ENCODE peak calls at places on chromosomes 1 and 21, in eight cellular contexts. One of them, this sample, is unnamed.
A peak's percentile ranks its signal among the peaks of the same experiment; 100 is the strongest.

GRCh38 chr1:172938676-172939075 is 112.1 kb downstream of the TNFSF18 start:
- DNase-seq in adipocyte: peak; percentile 72
- DNase-seq in Karpas-422: no peak
- DNase-seq in HCT116: no peak
- DNase-seq in IMR-90: peak; percentile 75
- DNase-seq in fibroblast of lung: peak; percentile 63
- DNase-seq in neural progenitor cell: no peak
- DNase-seq in NT2/D1: no peak
- DNase-seq in this sample: peak; percentile 70

GRCh38 chr1:108858541-108858940 is 1.6 kb upstream of the AKNAD1 start:
- DNase-seq in IMR-90: no peak
- DNase-seq in NT2/D1: no peak
- DNase-seq in Karpas-422: no peak
- DNase-seq in adipocyte: no peak
- DNase-seq in fibroblast of lung: no peak
- DNase-seq in neural progenitor cell: no peak
- DNase-seq in HCT116: no peak
- DNase-seq in this sample: no peak

GRCh38 chr1:1419812-1420653 is 1.0 kb downstream of the ANKRD65 start:
- DNase-seq in neural progenitor cell: peak; percentile 55
- DNase-seq in adipocyte: peak; percentile 37
- DNase-seq in IMR-90: no peak
- DNase-seq in Karpas-422: no peak
- DNase-seq in HCT116: no peak
- DNase-seq in NT2/D1: no peak
- DNase-seq in fibroblast of lung: no peak
- DNase-seq in this sample: peak; percentile 65

GRCh38 chr1:58395355-58395754 is 151.2 kb downstream of the OMA1 start:
- DNase-seq in fibroblast of lung: peak; percentile 95
- DNase-seq in adipocyte: peak; percentile 78
- DNase-seq in HCT116: peak; percentile 34
- DNase-seq in neural progenitor cell: no peak
- DNase-seq in Karpas-422: no peak
- DNase-seq in NT2/D1: peak; percentile 43
- DNase-seq in IMR-90: peak; percentile 91
- DNase-seq in this sample: peak; percentile 90

GRCh38 chr1:152179566-152179965 is 20.5 kb upstream of the RPTN start:
- DNase-seq in neural progenitor cell: no peak
- DNase-seq in HCT116: no peak
- DNase-seq in IMR-90: no peak
- DNase-seq in fibroblast of lung: no peak
- DNase-seq in NT2/D1: no peak
- DNase-seq in Karpas-422: no peak
- DNase-seq in adipocyte: no peak
- DNase-seq in this sample: peak; percentile 42

GRCh38 chr1:109979489-109980091 is 5.0 kb upstream of the AHCYL1 start:
- DNase-seq in Karpas-422: no peak
- DNase-seq in HCT116: no peak
- DNase-seq in NT2/D1: no peak
- DNase-seq in IMR-90: peak; percentile 71
- DNase-seq in neural progenitor cell: no peak
- DNase-seq in fibroblast of lung: peak; percentile 59
- DNase-seq in adipocyte: peak; percentile 55
- DNase-seq in this sample: peak; percentile 88

GRCh38 chr1:214004014-214004413 is 16.2 kb downstream of the PROX1 start:
- DNase-seq in IMR-90: no peak
- DNase-seq in HCT116: no peak
- DNase-seq in NT2/D1: no peak
- DNase-seq in neural progenitor cell: no peak
- DNase-seq in Karpas-422: no peak
- DNase-seq in fibroblast of lung: no peak
- DNase-seq in adipocyte: no peak
- DNase-seq in this sample: no peak

GRCh38 chr1:2606806-2607680 is 20.5 kb downstream of the PRXL2B start:
- DNase-seq in HCT116: no peak
- DNase-seq in neural progenitor cell: no peak
- DNase-seq in Karpas-422: no peak
- DNase-seq in adipocyte: no peak
- DNase-seq in NT2/D1: no peak
- DNase-seq in IMR-90: no peak
- DNase-seq in fibroblast of lung: no peak
- DNase-seq in this sample: no peak

GRCh38 chr1:153366261-153366660 is 8.6 kb downstream of the S100A9 start:
- DNase-seq in IMR-90: no peak
- DNase-seq in NT2/D1: no peak
- DNase-seq in HCT116: no peak
- DNase-seq in Karpas-422: no peak
- DNase-seq in adipocyte: no peak
- DNase-seq in fibroblast of lung: no peak
- DNase-seq in neural progenitor cell: no peak
- DNase-seq in this sample: no peak

GRCh38 chr1:23224721-23225648 is 7.7 kb upstream of the HTR1D start:
- DNase-seq in HCT116: no peak
- DNase-seq in neural progenitor cell: no peak
- DNase-seq in fibroblast of lung: peak; percentile 64
- DNase-seq in NT2/D1: no peak
- DNase-seq in IMR-90: peak; percentile 64
- DNase-seq in Karpas-422: no peak
- DNase-seq in adipocyte: peak; percentile 65
- DNase-seq in this sample: peak; percentile 63

GRCh38 chr1:93707956-93708355 is 26.3 kb upstream of the BCAR3 start:
- DNase-seq in NT2/D1: no peak
- DNase-seq in IMR-90: no peak
- DNase-seq in fibroblast of lung: no peak
- DNase-seq in Karpas-422: no peak
- DNase-seq in HCT116: no peak
- DNase-seq in neural progenitor cell: no peak
- DNase-seq in adipocyte: no peak
- DNase-seq in this sample: no peak

GRCh38 chr1:37892151-37893047 is 33.0 kb upstream of the MTF1 start:
- DNase-seq in IMR-90: peak; percentile 68
- DNase-seq in Karpas-422: no peak
- DNase-seq in neural progenitor cell: no peak
- DNase-seq in HCT116: no peak
- DNase-seq in NT2/D1: no peak
- DNase-seq in adipocyte: peak; percentile 71
- DNase-seq in fibroblast of lung: peak; percentile 55
- DNase-seq in this sample: peak; percentile 72

GRCh38 chr1:41698916-41699860 is 214.7 kb upstream of the EDN2 start:
- DNase-seq in HCT116: no peak
- DNase-seq in Karpas-422: no peak
- DNase-seq in fibroblast of lung: no peak
- DNase-seq in adipocyte: no peak
- DNase-seq in IMR-90: peak; percentile 62
- DNase-seq in NT2/D1: no peak
- DNase-seq in neural progenitor cell: no peak
- DNase-seq in this sample: no peak

GRCh38 chr1:210362526-210362925 is 33.8 kb downstream of the HHAT start:
- DNase-seq in fibroblast of lung: peak; percentile 77
- DNase-seq in neural progenitor cell: no peak
- DNase-seq in adipocyte: peak; percentile 25
- DNase-seq in IMR-90: peak; percentile 61
- DNase-seq in Karpas-422: peak; percentile 6
- DNase-seq in HCT116: no peak
- DNase-seq in NT2/D1: no peak
- DNase-seq in this sample: peak; percentile 55

GRCh38 chr21:44666401-44667320 is at the start of gene KRTAP12-2:
- DNase-seq in IMR-90: no peak
- DNase-seq in fibroblast of lung: no peak
- DNase-seq in HCT116: no peak
- DNase-seq in Karpas-422: no peak
- DNase-seq in adipocyte: no peak
- DNase-seq in neural progenitor cell: no peak
- DNase-seq in NT2/D1: no peak
- DNase-seq in this sample: no peak

GRCh38 chr1:69129538-69129937 is 438.2 kb upstream of the LRRC7 start:
- DNase-seq in fibroblast of lung: no peak
- DNase-seq in neural progenitor cell: peak; percentile 17
- DNase-seq in HCT116: no peak
- DNase-seq in Karpas-422: no peak
- DNase-seq in adipocyte: no peak
- DNase-seq in IMR-90: no peak
- DNase-seq in NT2/D1: no peak
- DNase-seq in this sample: no peak

DNA sequence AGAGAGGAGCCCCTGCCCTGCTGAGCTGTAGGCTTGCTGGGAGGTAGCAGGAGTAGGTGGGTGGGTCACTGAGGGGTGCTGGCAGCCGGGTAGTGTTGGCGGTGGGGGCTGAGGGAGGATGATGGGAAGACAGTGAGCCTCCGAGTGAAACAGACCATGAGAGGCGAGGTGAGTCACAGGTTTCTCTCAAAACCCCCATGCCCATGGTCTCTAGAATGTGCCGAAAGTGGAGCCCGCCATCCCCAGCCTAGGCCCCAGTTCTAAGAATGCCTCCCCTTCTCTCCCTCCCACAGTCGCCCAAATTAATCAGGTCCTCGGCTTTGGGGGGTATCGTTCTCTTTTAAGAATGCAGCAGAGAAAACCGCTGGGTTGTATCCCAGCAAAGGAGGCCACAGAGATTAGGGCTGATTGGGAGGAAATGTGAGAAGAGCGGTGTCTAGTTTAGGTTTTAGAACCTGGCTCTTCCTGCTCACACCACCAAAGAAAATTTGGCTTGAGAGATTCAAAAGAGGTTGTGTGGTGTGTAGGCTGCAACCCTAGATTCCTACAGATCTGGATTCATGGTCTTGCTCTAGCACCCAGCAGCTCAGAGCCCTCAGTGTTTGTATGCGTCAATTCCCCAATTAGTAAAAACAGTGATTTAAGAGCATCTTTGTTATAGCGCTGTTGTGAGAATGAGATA is 27.7 kb upstream of the IL19 start:
- DNase-seq in Karpas-422: no peak
- DNase-seq in adipocyte: no peak
- DNase-seq in fibroblast of lung: no peak
- DNase-seq in IMR-90: no peak
- DNase-seq in HCT116: no peak
- DNase-seq in neural progenitor cell: no peak
- DNase-seq in NT2/D1: no peak
- DNase-seq in this sample: no peak
- H3K9ac ChIP-seq in Karpas-422: no peak overlapping the region
- H3K9ac ChIP-seq in adipocyte: no peak overlapping the region
- H3K9ac ChIP-seq in fibroblast of lung: no peak overlapping the region
- H3K9ac ChIP-seq in IMR-90: no peak overlapping the region
- H3K9ac ChIP-seq in HCT116: no peak overlapping the region
- H3K9ac ChIP-seq in neural progenitor cell: no peak overlapping the region
- H3K9ac ChIP-seq in NT2/D1: no peak overlapping the region
- H3K9ac ChIP-seq in this sample: no peak overlapping the region

DNA sequence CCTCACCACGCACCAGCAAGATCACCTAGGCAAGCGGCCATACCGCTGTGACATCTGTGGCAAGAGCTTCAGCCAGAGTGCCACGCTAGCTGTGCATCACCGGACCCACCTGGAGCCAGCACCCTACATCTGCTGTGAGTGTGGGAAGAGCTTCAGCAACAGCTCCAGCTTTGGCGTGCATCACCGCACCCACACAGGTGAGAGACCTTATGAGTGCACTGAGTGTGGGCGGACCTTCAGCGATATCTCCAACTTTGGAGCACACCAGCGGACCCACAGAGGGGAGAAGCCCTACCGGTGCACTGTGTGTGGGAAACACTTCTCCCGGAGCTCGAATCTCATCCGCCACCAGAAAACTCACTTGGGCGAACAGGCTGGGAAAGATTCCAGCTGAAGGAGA is 5.0 kb downstream of the ZNF691 start:
- DNase-seq in HCT116: no peak
- DNase-seq in fibroblast of lung: no peak
- DNase-seq in adipocyte: no peak
- DNase-seq in NT2/D1: no peak
- DNase-seq in Karpas-422: no peak
- DNase-seq in neural progenitor cell: no peak
- DNase-seq in IMR-90: no peak
- DNase-seq in this sample: no peak
- H3K36me3 ChIP-seq in HCT116: peaks cover 7% of the 10 kb centered on the region
- H3K36me3 ChIP-seq in fibroblast of lung: peaks cover 6% of the 10 kb centered on the region
- H3K36me3 ChIP-seq in adipocyte: peaks cover 23% of the 10 kb centered on the region
- H3K36me3 ChIP-seq in NT2/D1: peaks cover 45% of the 10 kb centered on the region
- H3K36me3 ChIP-seq in Karpas-422: peaks cover 26% of the 10 kb centered on the region
- H3K36me3 ChIP-seq in neural progenitor cell: peaks cover 4% of the 10 kb centered on the region
- H3K36me3 ChIP-seq in IMR-90: peaks cover 15% of the 10 kb centered on the region
- H3K36me3 ChIP-seq in this sample: no peaks in the 10 kb centered on the region

GRCh38 chr1:224456637-224456953 is 22.0 kb upstream of the WDR26 start:
- DNase-seq in adipocyte: no peak
- DNase-seq in NT2/D1: no peak
- DNase-seq in HCT116: no peak
- DNase-seq in neural progenitor cell: no peak
- DNase-seq in fibroblast of lung: no peak
- DNase-seq in Karpas-422: no peak
- DNase-seq in IMR-90: no peak
- DNase-seq in this sample: no peak
- H3K9ac ChIP-seq in adipocyte: peak overlapping the region; percentile 86
- H3K9ac ChIP-seq in NT2/D1: no peak overlapping the region
- H3K9ac ChIP-seq in HCT116: no peak overlapping the region
- H3K9ac ChIP-seq in neural progenitor cell: no peak overlapping the region
- H3K9ac ChIP-seq in fibroblast of lung: no peak overlapping the region
- H3K9ac ChIP-seq in Karpas-422: no peak overlapping the region
- H3K9ac ChIP-seq in IMR-90: no peak overlapping the region
- H3K9ac ChIP-seq in this sample: peak overlapping the region; percentile 72

GRCh38 chr1:155813672-155814071 is 43.3 kb downstream of the GON4L start:
- DNase-seq in Karpas-422: no peak
- DNase-seq in IMR-90: no peak
- DNase-seq in NT2/D1: no peak
- DNase-seq in HCT116: no peak
- DNase-seq in adipocyte: no peak
- DNase-seq in fibroblast of lung: no peak
- DNase-seq in neural progenitor cell: no peak
- DNase-seq in this sample: no peak
- H3K36me3 ChIP-seq in Karpas-422: peaks cover 33% of the 10 kb centered on the region
- H3K36me3 ChIP-seq in IMR-90: peaks cover 35% of the 10 kb centered on the region
- H3K36me3 ChIP-seq in NT2/D1: peaks cover 64% of the 10 kb centered on the region
- H3K36me3 ChIP-seq in HCT116: peaks cover 26% of the 10 kb centered on the region
- H3K36me3 ChIP-seq in adipocyte: peaks cover 52% of the 10 kb centered on the region
- H3K36me3 ChIP-seq in fibroblast of lung: peaks cover 3% of the 10 kb centered on the region
- H3K36me3 ChIP-seq in neural progenitor cell: peaks cover 19% of the 10 kb centered on the region
- H3K36me3 ChIP-seq in this sample: peaks cover 52% of the 10 kb centered on the region